ENCODE peak calls at places on chromosomes 12 and 14, in five cellular contexts. Y, H, X, J and U are unnamed samples.

GRCh38 chr14:90580381-90581335 is 183.8 kb downstream of the CALM1 start:
- DNase-seq in Y (no peak), H (no peak), X (no peak), J (no peak), U (no peak)

GRCh38 chr12:122503783-122504590 is 3.3 kb upstream of the ZCCHC8 start:
- DNase-seq in Y (no peak), H (no peak), X (no peak), J (no peak), U (no peak)

GRCh38 chr14:38623661-38624060 is 367.8 kb upstream of the CLEC14A start:
- DNase-seq in Y (no peak), H (no peak), X (no peak), J (no peak), U (no peak)

GRCh38 chr14:53310412-53310811 is 157.3 kb upstream of the DDHD1 start:
- DNase-seq in Y (no peak), H (no peak), X (no peak), J (no peak), U (no peak)

GRCh38 chr14:25484194-25484593 is 434.2 kb upstream of the STXBP6 start:
- DNase-seq in Y (peak; percentile 35), H (no peak), X (no peak), J (no peak), U (no peak)

GRCh38 chr12:118855858-118856257 is 125.5 kb upstream of the SRRM4 start:
- DNase-seq in Y (no peak), H (no peak), X (no peak), J (no peak), U (no peak)

GRCh38 chr12:124774462-124775167 is 89.0 kb downstream of the SCARB1 start:
- DNase-seq in Y (no peak), H (no peak), X (peak; percentile 78), J (no peak), U (no peak)

GRCh38 chr14:62053188-62053587 is 291.0 kb downstream of the SNAPC1 start:
- DNase-seq in Y (no peak), H (no peak), X (no peak), J (no peak), U (no peak)

GRCh38 chr14:44767646-44768173 is 194.0 kb downstream of the KLHL28 start:
- DNase-seq in Y (no peak), H (no peak), X (no peak), J (no peak), U (peak; percentile 7)

GRCh38 chr12:15627995-15628945 is 160.9 kb downstream of the EPS8 start:
- DNase-seq in Y (no peak), H (no peak), X (no peak), J (no peak), U (no peak)

GRCh38 chr14:57480044-57480443 is 13.6 kb downstream of the CCDC198 start:
- DNase-seq in Y (no peak), H (no peak), X (no peak), J (no peak), U (no peak)

GRCh38 chr12:105449406-105449805 is 118.9 kb downstream of the C12orf75 start:
- DNase-seq in Y (no peak), H (no peak), X (no peak), J (no peak), U (no peak)

GRCh38 chr14:32324601-32325000 is 4.5 kb upstream of the AKAP6 start:
- DNase-seq in Y (no peak), H (no peak), X (no peak), J (no peak), U (no peak)

GRCh38 chr12:108112815-108113556 is 16.1 kb upstream of the WSCD2 start:
- DNase-seq in Y (no peak), H (no peak), X (no peak), J (no peak), U (no peak)

GRCh38 chr12:49825360-49825970 is 2.7 kb downstream of the NCKAP5L start:
- DNase-seq in Y (no peak), H (no peak), X (peak; percentile 70), J (no peak), U (no peak)

GRCh38 chr12:22740656-22741350 is 115.8 kb downstream of the ETNK1 start:
- DNase-seq in Y (no peak), H (no peak), X (no peak), J (no peak), U (no peak)

GRCh38 chr14:96083667-96084320 is 44.6 kb downstream of the C14orf132 start:
- DNase-seq in Y (peak; percentile 89), H (no peak), X (no peak), J (no peak), U (peak; percentile 91)

GRCh38 chr12:46267618-46268348 is 1.1 kb downstream of the SLC38A1 start:
- DNase-seq in Y (peak; percentile 18), H (peak; percentile 14), X (peak; percentile 56), J (no peak), U (no peak)

GRCh38 chr14:33404054-33404453 is 465.4 kb downstream of the NPAS3 start:
- DNase-seq in Y (no peak), H (no peak), X (no peak), J (no peak), U (no peak)

GRCh38 chr14:93712079-93712837 is 76.0 kb downstream of the PRIMA1 start:
- DNase-seq in Y (no peak), H (no peak), X (no peak), J (no peak), U (no peak)

GRCh38 chr12:108270035-108270840 is 68.9 kb downstream of the CMKLR1 start:
- DNase-seq in Y (no peak), H (no peak), X (no peak), J (no peak), U (no peak)

GRCh38 chr12:49959570-49960473 is 1.9 kb upstream of the AQP5 start:
- DNase-seq in Y (no peak), H (no peak), X (no peak), J (no peak), U (no peak)

GRCh38 chr14:35332517-35333346 is 40.5 kb downstream of the PSMA6 start:
- DNase-seq in Y (peak; percentile 17), H (peak; percentile 17), X (no peak), J (no peak), U (no peak)

GRCh38 chr14:104115131-104115600 is 23.2 kb upstream of the KIF26A start:
- DNase-seq in Y (no peak), H (no peak), X (no peak), J (no peak), U (no peak)

GRCh38 chr14:53347046-53347445 is 193.9 kb upstream of the DDHD1 start:
- DNase-seq in Y (no peak), H (no peak), X (no peak), J (no peak), U (no peak)

GRCh38 chr14:53494587-53494986 is 341.5 kb upstream of the DDHD1 start:
- DNase-seq in Y (no peak), H (no peak), X (no peak), J (no peak), U (no peak)

GRCh38 chr12:67910360-67911292 is 78.6 kb upstream of the IFNG-AS1 start:
- DNase-seq in Y (no peak), H (no peak), X (peak; percentile 73), J (no peak), U (no peak)

GRCh38 chr12:7130791-7131501 is 775 bp downstream of the CLSTN3 start:
- DNase-seq in Y (peak; percentile 10), H (peak; percentile 40), X (peak; percentile 63), J (peak; percentile 24), U (no peak)

GRCh38 chr12:2183556-2184541 is 131.1 kb downstream of the CACNA1C start:
- DNase-seq in Y (no peak), H (no peak), X (peak; percentile 66), J (no peak), U (no peak)

GRCh38 chr12:57591567-57592325 is 754 bp downstream of the PIP4K2C start:
- DNase-seq in Y (no peak), H (no peak), X (peak; percentile 53), J (no peak), U (no peak)

GRCh38 chr12:118544569-118544968 is 168.2 kb downstream of the SUDS3 start:
- DNase-seq in Y (no peak), H (no peak), X (peak; percentile 54), J (no peak), U (no peak)

GRCh38 chr12:51122844-51123243 is 39.4 kb upstream of the CSRNP2 start:
- DNase-seq in Y (no peak), H (no peak), X (no peak), J (no peak), U (no peak)

GRCh38 chr14:68682166-68683103 is 110.4 kb downstream of the ZFP36L1 start:
- DNase-seq in Y (no peak), H (no peak), X (peak; percentile 80), J (peak; percentile 29), U (no peak)

GRCh38 chr12:55713721-55714120 is 2.1 kb upstream of the BLOC1S1 start:
- DNase-seq in Y (no peak), H (no peak), X (peak; percentile 84), J (no peak), U (no peak)

GRCh38 chr14:92649934-92650545 is 98.4 kb downstream of the LGMN start:
- DNase-seq in Y (no peak), H (no peak), X (peak; percentile 76), J (no peak), U (peak; percentile 35)

GRCh38 chr14:76987956-76988520 is 40.5 kb downstream of the IRF2BPL start:
- DNase-seq in Y (no peak), H (no peak), X (no peak), J (no peak), U (no peak)

GRCh38 chr12:114903394-114903748 is 219.4 kb upstream of the TBX3 start:
- DNase-seq in Y (no peak), H (no peak), X (no peak), J (no peak), U (no peak)

GRCh38 chr12:108689314-108690190 is 41.8 kb downstream of the CORO1C start:
- DNase-seq in Y (no peak), H (no peak), X (no peak), J (no peak), U (no peak)